ENCODE peak calls at places on chromosomes 5 and 9, in nine cellular contexts. One of them, this sample, is unnamed.

GRCh38 chr5:106759581-106759980 is 911.2 kb downstream of the EFNA5 start:
- DNase-seq in activated naive CD4-positive, alpha-beta T cell treated with anti-CD3 and anti-CD28 coated beads, Interleukin-2, amount 10 ng/mL, durations not matched to agents 7 days and 5 days: no peak
- DNase-seq in H4: peak
- DNase-seq in CD8-positive, alpha-beta T cell: no peak
- DNase-seq in EH: no peak
- DNase-seq in HFF-Myc: peak
- DNase-seq in NCI-H187 treated with DMSO at 0.1 percent for 48 hours: no peak
- DNase-seq in amniotic stem cell: no peak
- DNase-seq in K562: no peak
- DNase-seq in this sample: no peak

GRCh38 chr5:14998494-14998893 is 126.9 kb upstream of the ANKH start:
- DNase-seq in activated naive CD4-positive, alpha-beta T cell treated with anti-CD3 and anti-CD28 coated beads, Interleukin-2, amount 10 ng/mL, durations not matched to agents 7 days and 5 days: no peak
- DNase-seq in H4: no peak
- DNase-seq in CD8-positive, alpha-beta T cell: no peak
- DNase-seq in EH: no peak
- DNase-seq in HFF-Myc: no peak
- DNase-seq in NCI-H187 treated with DMSO at 0.1 percent for 48 hours: no peak
- DNase-seq in amniotic stem cell: no peak
- DNase-seq in K562: no peak
- DNase-seq in this sample: no peak

GRCh38 chr5:79107020-79107796 is 4.4 kb upstream of the BHMT start:
- DNase-seq in activated naive CD4-positive, alpha-beta T cell treated with anti-CD3 and anti-CD28 coated beads, Interleukin-2, amount 10 ng/mL, durations not matched to agents 7 days and 5 days: no peak
- DNase-seq in H4: peak
- DNase-seq in CD8-positive, alpha-beta T cell: no peak
- DNase-seq in EH: peak
- DNase-seq in HFF-Myc: peak
- DNase-seq in NCI-H187 treated with DMSO at 0.1 percent for 48 hours: no peak
- DNase-seq in amniotic stem cell: no peak
- DNase-seq in K562: no peak
- DNase-seq in this sample: peak

GRCh38 chr5:104540448-104540847 is 977.9 kb upstream of the NUDT12 start:
- DNase-seq in activated naive CD4-positive, alpha-beta T cell treated with anti-CD3 and anti-CD28 coated beads, Interleukin-2, amount 10 ng/mL, durations not matched to agents 7 days and 5 days: no peak
- DNase-seq in H4: peak
- DNase-seq in CD8-positive, alpha-beta T cell: no peak
- DNase-seq in EH: peak
- DNase-seq in HFF-Myc: no peak
- DNase-seq in NCI-H187 treated with DMSO at 0.1 percent for 48 hours: no peak
- DNase-seq in amniotic stem cell: peak
- DNase-seq in K562: no peak
- DNase-seq in this sample: no peak

GRCh38 chr5:156147948-156148285 is 179.0 kb upstream of the SGCD start:
- DNase-seq in activated naive CD4-positive, alpha-beta T cell treated with anti-CD3 and anti-CD28 coated beads, Interleukin-2, amount 10 ng/mL, durations not matched to agents 7 days and 5 days: no peak
- DNase-seq in H4: no peak
- DNase-seq in CD8-positive, alpha-beta T cell: no peak
- DNase-seq in EH: peak
- DNase-seq in HFF-Myc: no peak
- DNase-seq in NCI-H187 treated with DMSO at 0.1 percent for 48 hours: no peak
- DNase-seq in amniotic stem cell: no peak
- DNase-seq in K562: no peak
- DNase-seq in this sample: no peak

GRCh38 chr9:120916573-120916972 is 10.0 kb downstream of the TRAF1 start:
- DNase-seq in activated naive CD4-positive, alpha-beta T cell treated with anti-CD3 and anti-CD28 coated beads, Interleukin-2, amount 10 ng/mL, durations not matched to agents 7 days and 5 days: no peak
- DNase-seq in H4: peak
- DNase-seq in CD8-positive, alpha-beta T cell: no peak
- DNase-seq in EH: peak
- DNase-seq in HFF-Myc: no peak
- DNase-seq in NCI-H187 treated with DMSO at 0.1 percent for 48 hours: no peak
- DNase-seq in amniotic stem cell: peak
- DNase-seq in K562: no peak
- DNase-seq in this sample: no peak

GRCh38 chr9:87667164-87667738 is 58.7 kb upstream of the CTSL start:
- DNase-seq in activated naive CD4-positive, alpha-beta T cell treated with anti-CD3 and anti-CD28 coated beads, Interleukin-2, amount 10 ng/mL, durations not matched to agents 7 days and 5 days: no peak
- DNase-seq in H4: peak
- DNase-seq in CD8-positive, alpha-beta T cell: no peak
- DNase-seq in EH: peak
- DNase-seq in HFF-Myc: no peak
- DNase-seq in NCI-H187 treated with DMSO at 0.1 percent for 48 hours: no peak
- DNase-seq in amniotic stem cell: no peak
- DNase-seq in K562: peak
- DNase-seq in this sample: peak

GRCh38 chr5:137022043-137022442 is 477.1 kb downstream of the SPOCK1 start:
- DNase-seq in activated naive CD4-positive, alpha-beta T cell treated with anti-CD3 and anti-CD28 coated beads, Interleukin-2, amount 10 ng/mL, durations not matched to agents 7 days and 5 days: no peak
- DNase-seq in H4: no peak
- DNase-seq in CD8-positive, alpha-beta T cell: no peak
- DNase-seq in EH: no peak
- DNase-seq in HFF-Myc: no peak
- DNase-seq in NCI-H187 treated with DMSO at 0.1 percent for 48 hours: no peak
- DNase-seq in amniotic stem cell: no peak
- DNase-seq in K562: no peak
- DNase-seq in this sample: no peak

GRCh38 chr5:111512026-111512405 is 319 bp downstream of the STARD4 start:
- DNase-seq in activated naive CD4-positive, alpha-beta T cell treated with anti-CD3 and anti-CD28 coated beads, Interleukin-2, amount 10 ng/mL, durations not matched to agents 7 days and 5 days: no peak
- DNase-seq in H4: no peak
- DNase-seq in CD8-positive, alpha-beta T cell: no peak
- DNase-seq in EH: peak
- DNase-seq in HFF-Myc: no peak
- DNase-seq in NCI-H187 treated with DMSO at 0.1 percent for 48 hours: peak
- DNase-seq in amniotic stem cell: no peak
- DNase-seq in K562: no peak
- DNase-seq in this sample: peak

GRCh38 chr9:73269430-73270101 is 117.9 kb downstream of the ANXA1 start:
- DNase-seq in activated naive CD4-positive, alpha-beta T cell treated with anti-CD3 and anti-CD28 coated beads, Interleukin-2, amount 10 ng/mL, durations not matched to agents 7 days and 5 days: no peak
- DNase-seq in H4: peak
- DNase-seq in CD8-positive, alpha-beta T cell: no peak
- DNase-seq in EH: peak
- DNase-seq in HFF-Myc: peak
- DNase-seq in NCI-H187 treated with DMSO at 0.1 percent for 48 hours: no peak
- DNase-seq in amniotic stem cell: peak
- DNase-seq in K562: no peak
- DNase-seq in this sample: no peak

GRCh38 chr9:28927711-28928110 is 1354.4 kb upstream of the C9orf72 start:
- DNase-seq in activated naive CD4-positive, alpha-beta T cell treated with anti-CD3 and anti-CD28 coated beads, Interleukin-2, amount 10 ng/mL, durations not matched to agents 7 days and 5 days: no peak
- DNase-seq in H4: no peak
- DNase-seq in CD8-positive, alpha-beta T cell: no peak
- DNase-seq in EH: no peak
- DNase-seq in HFF-Myc: no peak
- DNase-seq in NCI-H187 treated with DMSO at 0.1 percent for 48 hours: no peak
- DNase-seq in amniotic stem cell: no peak
- DNase-seq in K562: no peak
- DNase-seq in this sample: no peak

GRCh38 chr5:79111387-79111959 is at the start of gene BHMT:
- DNase-seq in activated naive CD4-positive, alpha-beta T cell treated with anti-CD3 and anti-CD28 coated beads, Interleukin-2, amount 10 ng/mL, durations not matched to agents 7 days and 5 days: no peak
- DNase-seq in H4: no peak
- DNase-seq in CD8-positive, alpha-beta T cell: no peak
- DNase-seq in EH: no peak
- DNase-seq in HFF-Myc: no peak
- DNase-seq in NCI-H187 treated with DMSO at 0.1 percent for 48 hours: no peak
- DNase-seq in amniotic stem cell: no peak
- DNase-seq in K562: no peak
- DNase-seq in this sample: no peak

GRCh38 chr9:19028835-19029451 is 4.1 kb downstream of the SAXO1 start:
- DNase-seq in activated naive CD4-positive, alpha-beta T cell treated with anti-CD3 and anti-CD28 coated beads, Interleukin-2, amount 10 ng/mL, durations not matched to agents 7 days and 5 days: peak
- DNase-seq in H4: peak
- DNase-seq in CD8-positive, alpha-beta T cell: no peak
- DNase-seq in EH: peak
- DNase-seq in HFF-Myc: peak
- DNase-seq in NCI-H187 treated with DMSO at 0.1 percent for 48 hours: peak
- DNase-seq in amniotic stem cell: peak
- DNase-seq in K562: peak
- DNase-seq in this sample: peak

GRCh38 chr9:69590241-69590640 is 81.9 kb downstream of the APBA1 start:
- DNase-seq in activated naive CD4-positive, alpha-beta T cell treated with anti-CD3 and anti-CD28 coated beads, Interleukin-2, amount 10 ng/mL, durations not matched to agents 7 days and 5 days: no peak
- DNase-seq in H4: no peak
- DNase-seq in CD8-positive, alpha-beta T cell: no peak
- DNase-seq in EH: no peak
- DNase-seq in HFF-Myc: no peak
- DNase-seq in NCI-H187 treated with DMSO at 0.1 percent for 48 hours: no peak
- DNase-seq in amniotic stem cell: no peak
- DNase-seq in K562: no peak
- DNase-seq in this sample: no peak

GRCh38 chr9:109497193-109498165 is 628 bp downstream of the PTPN3 start:
- DNase-seq in activated naive CD4-positive, alpha-beta T cell treated with anti-CD3 and anti-CD28 coated beads, Interleukin-2, amount 10 ng/mL, durations not matched to agents 7 days and 5 days: no peak
- DNase-seq in H4: no peak
- DNase-seq in CD8-positive, alpha-beta T cell: no peak
- DNase-seq in EH: peak
- DNase-seq in HFF-Myc: no peak
- DNase-seq in NCI-H187 treated with DMSO at 0.1 percent for 48 hours: no peak
- DNase-seq in amniotic stem cell: no peak
- DNase-seq in K562: no peak
- DNase-seq in this sample: peak

GRCh38 chr9:96523429-96523828 is 73.5 kb downstream of the HABP4 start:
- DNase-seq in activated naive CD4-positive, alpha-beta T cell treated with anti-CD3 and anti-CD28 coated beads, Interleukin-2, amount 10 ng/mL, durations not matched to agents 7 days and 5 days: no peak
- DNase-seq in H4: no peak
- DNase-seq in CD8-positive, alpha-beta T cell: no peak
- DNase-seq in EH: no peak
- DNase-seq in HFF-Myc: no peak
- DNase-seq in NCI-H187 treated with DMSO at 0.1 percent for 48 hours: no peak
- DNase-seq in amniotic stem cell: no peak
- DNase-seq in K562: no peak
- DNase-seq in this sample: no peak

GRCh38 chr5:73022480-73023169 is 66.8 kb downstream of the FCHO2 start:
- DNase-seq in activated naive CD4-positive, alpha-beta T cell treated with anti-CD3 and anti-CD28 coated beads, Interleukin-2, amount 10 ng/mL, durations not matched to agents 7 days and 5 days: no peak
- DNase-seq in H4: no peak
- DNase-seq in CD8-positive, alpha-beta T cell: no peak
- DNase-seq in EH: no peak
- DNase-seq in HFF-Myc: no peak
- DNase-seq in NCI-H187 treated with DMSO at 0.1 percent for 48 hours: no peak
- DNase-seq in amniotic stem cell: no peak
- DNase-seq in K562: no peak
- DNase-seq in this sample: no peak

This sample was measured in HEK293T.